ENCODE peak calls at places on chromosomes 12 and 14, in eight cellular contexts. M is tibial artery, N is transverse colon, A is ovary, D is IMR-90, C is Caco-2, Q is thoracic aorta, E is BE2C. J is an unnamed sample. For H3K27me3, the result is how much of the 10 kb centered on the place peaks cover.

GRCh38 chr14:99604766-99605298 is 825 bp upstream of the CCDC85C start:
- DNase-seq in D (peak), N (peak), Q (no peak), C (no peak), E (peak), M (peak), A (no peak), J (peak)

GRCh38 chr14:24880689-24881088 is 169.3 kb downstream of the STXBP6 start:
- DNase-seq in C (no peak), E (no peak), M (no peak), Q (no peak), A (no peak), D (peak), N (no peak), J (no peak)

GRCh38 chr14:81169711-81170103 is 51.1 kb downstream of the GTF2A1 start:
- DNase-seq in A (peak), E (no peak), C (no peak), M (peak), D (peak), N (peak), Q (no peak), J (peak)

GRCh38 chr12:88339254-88339949 is 197.3 kb downstream of the TMTC3 start:
- DNase-seq in D (peak), M (no peak), E (no peak), C (no peak), A (no peak), N (no peak), Q (no peak), J (no peak)

GRCh38 chr14:55721353-55721752 is 141.3 kb downstream of the KTN1 start:
- DNase-seq in M (no peak), Q (no peak), D (peak), E (peak), C (no peak), N (no peak), A (no peak), J (no peak)

GRCh38 chr12:50073712-50074111 is 11.4 kb upstream of the SMARCD1 start:
- DNase-seq in E (no peak), D (no peak), N (no peak), C (no peak), M (no peak), Q (no peak), A (no peak), J (no peak)

GRCh38 chr12:96220902-96221301 is 26.7 kb downstream of the ELK3 start:
- DNase-seq in N (no peak), Q (no peak), A (no peak), D (peak), C (no peak), M (no peak), E (no peak), J (peak)

GRCh38 chr12:43336962-43337555 is 214.9 kb downstream of the ADAMTS20 start:
- DNase-seq in Q (no peak), A (no peak), N (no peak), D (peak), E (no peak), M (no peak), C (no peak), J (no peak)

GRCh38 chr12:46124132-46124847 is 133.9 kb upstream of the SCAF11 start:
- DNase-seq in E (no peak), N (no peak), A (no peak), Q (no peak), C (no peak), D (peak), M (no peak), J (no peak)

GRCh38 chr12:94244165-94245133 is 96.1 kb downstream of the PLXNC1 start:
- DNase-seq in N (peak), M (no peak), Q (no peak), E (no peak), A (no peak), D (no peak), C (no peak), J (no peak)

GRCh38 chr14:70567791-70568190 is 32.7 kb downstream of the MED6 start:
- DNase-seq in D (peak), Q (no peak), C (peak), E (peak), N (no peak), A (no peak), M (no peak), J (no peak)

GRCh38 chr12:4763549-4763948 is 43.3 kb downstream of the GALNT8 start:
- DNase-seq in N (peak), D (peak), M (no peak), A (peak), Q (no peak), E (peak), C (no peak), J (no peak)

GRCh38 chr14:80213602-80214001 is 2.3 kb upstream of the DIO2 start:
- DNase-seq in Q (no peak), M (no peak), D (peak), E (peak), N (peak), A (no peak), C (peak), J (no peak)

GRCh38 chr14:92495041-92495440 is 18.5 kb upstream of the RIN3 start:
- DNase-seq in M (no peak), A (no peak), N (no peak), D (peak), Q (no peak), E (no peak), C (no peak), J (no peak)

GRCh38 chr12:98406378-98406777 is 109.0 kb upstream of the TMPO start:
- DNase-seq in E (no peak), Q (no peak), C (no peak), A (no peak), M (no peak), N (no peak), D (no peak), J (no peak)

GRCh38 chr12:90970471-90970870 is 15.5 kb upstream of the CCER1 start:
- DNase-seq in C (no peak), D (peak), Q (no peak), M (no peak), N (no peak), E (no peak), A (no peak), J (no peak)

GRCh38 chr12:9951026-9951652 is 19.0 kb upstream of the CLEC2A start:
- DNase-seq in M (no peak), Q (no peak), D (no peak), E (no peak), A (no peak), C (no peak), N (peak), J (no peak)

GRCh38 chr12:49358548-49359141 is 8.6 kb upstream of the SPATS2 start:
- DNase-seq in C (peak), N (peak), D (peak), A (no peak), M (peak), Q (no peak), E (peak), J (no peak)

GRCh38 chr14:73227812-73228781 is 9.2 kb upstream of the PAPLN start:
- DNase-seq in D (peak), M (no peak), N (peak), C (no peak), E (peak), A (peak), Q (no peak), J (peak)

GRCh38 chr12:132139912-132140311 is 4.2 kb downstream of the DDX51 start:
- DNase-seq in D (no peak), A (no peak), E (peak), N (no peak), Q (no peak), C (no peak), M (peak), J (no peak)

GRCh38 chr12:53327435-53328042 is 6.1 kb upstream of the AAAS start:
- DNase-seq in N (no peak), D (no peak), Q (no peak), E (peak), M (no peak), A (no peak), C (no peak), J (no peak)

GRCh38 chr14:24670594-24670993 is 36.6 kb upstream of the GZMB start:
- DNase-seq in M (no peak), D (no peak), A (no peak), Q (no peak), N (no peak), C (no peak), E (no peak), J (no peak)

GRCh38 chr14:54338696-54339317 is 58.0 kb upstream of the CDKN3 start:
- DNase-seq in M (no peak), D (peak), N (no peak), A (no peak), E (no peak), Q (no peak), C (no peak), J (no peak)
- TF ChIP-seq CTCF in M (peak), D (peak), N (peak), A (no peak), E (peak), Q (peak), C (peak), J (peak)

DNA sequence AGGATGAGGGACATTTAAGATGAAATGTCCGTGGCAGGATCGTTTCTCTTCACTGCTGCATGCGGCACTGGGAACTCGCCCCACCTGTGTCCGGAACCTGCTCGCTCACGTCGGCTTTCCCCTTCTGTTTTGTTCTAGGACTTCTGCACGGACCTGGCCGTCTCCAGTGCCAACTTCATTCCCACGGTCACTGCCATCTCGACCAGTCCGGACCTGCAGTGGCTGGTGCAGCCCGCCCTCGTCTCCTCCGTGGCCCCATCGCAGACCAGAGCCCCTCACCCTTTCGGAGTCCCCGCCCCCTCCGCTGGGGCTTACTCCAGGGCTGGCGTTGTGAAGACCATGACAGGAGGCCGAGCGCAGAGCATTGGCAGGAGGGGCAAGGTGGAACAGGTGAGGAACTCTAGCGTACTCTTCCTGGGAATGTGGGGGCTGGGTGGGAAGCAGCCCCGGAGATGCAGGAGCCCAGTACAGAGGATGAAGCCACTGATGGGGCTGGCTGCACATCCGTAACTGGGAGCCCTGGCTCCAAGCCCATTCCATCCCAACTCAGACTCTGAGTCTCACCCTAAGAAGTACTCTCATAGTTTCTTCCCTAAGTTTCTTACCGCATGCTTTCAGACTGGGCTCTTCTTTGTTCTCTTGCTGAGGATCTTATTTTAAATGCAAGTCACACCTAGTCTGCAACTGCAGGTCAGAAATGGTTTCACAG is 1.3 kb downstream of the FOS start:
- DNase-seq in D (peak), N (peak), C (no peak), E (no peak), M (peak), Q (no peak), A (peak), J (no peak)
- H3K27me3 ChIP-seq in D (under half), N (under half), C (under half), E (under half), M (under half), Q (under half), A (under half), J (under half)

GRCh38 chr14:59022144-59022543 is 166.3 kb upstream of the DAAM1 start:
- DNase-seq in Q (no peak), M (no peak), A (no peak), D (no peak), C (no peak), E (no peak), N (no peak), J (no peak)
- TF ChIP-seq CTCF in Q (no peak), M (peak), A (no peak), D (no peak), C (no peak), E (peak), N (peak), J (no peak)

GRCh38 chr12:57474862-57475261 is 4.8 kb downstream of the ARHGAP9 start:
- DNase-seq in Q (no peak), C (no peak), N (no peak), M (no peak), D (no peak), A (no peak), E (no peak), J (no peak)
- H3K27me3 ChIP-seq in Q (under half), C (under half), N (half or more), M (under half), D (half or more), A (under half), E (half or more), J (under half)

DNA sequence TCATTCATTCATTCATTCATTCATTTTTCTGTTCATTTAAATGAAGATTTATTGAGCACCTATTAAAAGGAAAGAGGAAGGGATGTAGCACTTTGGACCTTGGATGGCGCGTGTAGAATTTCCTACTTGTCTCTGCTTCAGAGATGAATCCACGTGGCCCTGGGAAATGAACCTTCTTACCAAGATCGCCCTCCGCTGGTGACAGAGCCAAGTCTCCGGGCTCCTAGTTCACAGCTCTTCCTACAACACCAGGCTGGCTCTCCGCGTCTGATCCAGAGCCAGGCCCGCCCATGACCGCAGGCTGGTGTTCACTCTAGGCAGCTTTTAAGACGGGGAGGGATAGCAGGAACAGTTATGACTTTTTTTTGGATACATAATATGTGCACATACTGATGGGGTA is 70.9 kb upstream of the PIWIL1 start:
- DNase-seq in D (no peak), Q (no peak), A (no peak), M (no peak), N (no peak), C (no peak), E (no peak), J (no peak)
- TF ChIP-seq CTCF in D (no peak), Q (no peak), A (no peak), M (no peak), N (no peak), C (no peak), E (no peak), J (no peak)

DNA sequence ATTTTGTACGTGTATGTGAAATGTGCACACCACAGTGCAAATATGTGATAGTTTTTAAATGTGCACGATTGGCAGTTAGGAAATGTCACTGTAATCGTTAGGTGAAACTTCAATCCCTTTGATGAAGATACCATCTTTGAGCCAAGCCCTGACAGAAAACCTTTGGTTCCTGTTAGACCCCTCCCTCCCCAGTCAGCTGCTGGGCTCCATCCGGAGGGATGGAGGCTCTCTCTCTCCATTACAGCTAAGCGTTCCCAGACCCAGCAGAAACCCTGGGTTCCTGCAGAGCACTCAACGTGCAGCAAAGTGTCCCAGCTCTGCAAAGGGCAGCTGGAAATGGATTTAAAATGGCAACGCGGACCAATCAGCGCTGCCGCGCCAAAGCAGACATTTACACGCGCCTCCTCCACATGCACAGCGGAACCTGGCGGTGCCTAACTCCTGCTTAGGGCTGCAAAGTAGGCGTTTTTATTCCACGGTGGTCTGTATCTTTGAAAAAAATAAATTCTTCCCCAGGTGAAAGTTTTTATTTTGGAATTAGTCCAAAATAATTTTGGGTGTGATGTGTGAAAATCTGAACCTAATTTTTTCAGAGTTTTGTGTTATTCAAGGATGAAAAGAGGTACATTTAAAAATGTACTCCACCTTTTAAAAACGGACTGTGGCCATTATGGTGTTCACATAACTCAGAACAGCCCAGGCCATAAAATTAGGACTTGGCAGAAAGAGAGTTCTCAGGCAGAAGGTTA is 1.4 kb upstream of the HMGA2 start:
- DNase-seq in M (no peak), C (peak), A (peak), Q (no peak), E (no peak), D (peak), N (peak), J (no peak)
- H3K27me3 ChIP-seq in M (under half), C (under half), A (under half), Q (under half), E (half or more), D (under half), N (half or more), J (half or more)

DNA sequence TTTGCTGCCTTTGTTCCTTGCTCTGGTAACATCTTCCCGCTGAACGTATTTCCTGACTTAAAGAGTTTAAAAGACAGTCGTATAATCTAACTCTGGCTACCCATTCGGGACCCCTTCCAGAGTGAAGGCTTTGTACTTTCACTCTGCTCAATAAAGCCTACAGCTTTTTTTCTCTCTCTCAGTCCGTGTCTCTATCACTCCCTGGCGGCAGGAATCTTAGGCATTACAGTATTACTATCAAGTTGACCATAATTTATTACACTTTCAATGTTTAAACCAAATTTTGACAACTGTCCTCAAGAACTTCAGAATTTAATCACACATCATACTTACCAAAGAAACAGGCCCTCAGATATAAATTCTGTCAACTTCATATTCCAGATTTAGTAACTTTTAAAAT is 967.9 kb downstream of the FSCB start:
- DNase-seq in A (no peak), C (peak), E (no peak), Q (no peak), N (no peak), M (no peak), D (peak), J (no peak)
- TF ChIP-seq CTCF in A (peak), C (peak), E (no peak), Q (peak), N (peak), M (no peak), D (peak), J (peak)

DNA sequence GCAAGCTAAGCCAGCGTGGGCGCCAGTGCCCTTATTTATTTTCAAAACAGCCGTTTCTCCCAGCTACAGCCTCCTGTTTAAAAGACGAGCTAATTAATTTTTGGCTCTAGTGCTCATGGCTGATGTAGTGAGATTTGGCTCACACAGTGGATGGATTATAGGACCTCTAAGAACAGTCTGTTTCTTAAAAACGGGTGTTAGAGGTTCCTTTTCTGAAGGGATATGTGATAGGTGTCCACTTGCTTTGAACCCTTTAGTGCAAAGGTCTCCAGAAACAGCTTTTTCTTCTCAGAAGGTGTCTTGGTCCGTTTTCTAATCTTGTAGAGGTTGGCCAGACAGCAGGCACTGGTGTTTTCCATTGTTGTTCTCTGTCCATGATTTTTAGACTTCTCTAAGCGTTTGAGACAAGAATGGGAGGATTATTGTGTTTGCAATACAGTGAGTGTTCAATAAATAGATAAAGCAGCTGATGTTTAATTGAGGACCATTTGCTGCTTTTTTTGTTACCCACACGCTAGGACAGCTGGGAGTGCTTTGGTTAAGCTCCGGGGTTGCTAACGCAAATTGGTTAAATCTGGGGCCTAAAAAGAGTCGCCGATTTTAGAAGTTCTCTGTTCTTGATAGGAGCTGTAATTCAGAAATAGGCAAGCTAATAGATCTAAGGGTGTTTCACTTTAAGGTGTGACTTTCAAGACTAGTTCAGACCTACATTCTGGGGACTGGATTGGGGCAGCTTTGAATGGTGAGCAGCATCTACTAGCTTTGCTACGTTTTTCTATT is 1.0 kb downstream of the BORCS5 start:
- DNase-seq in A (no peak), N (no peak), M (no peak), D (peak), C (no peak), E (no peak), Q (no peak), J (no peak)
- H3K27me3 ChIP-seq in A (under half), N (under half), M (under half), D (under half), C (under half), E (under half), Q (under half), J (under half)

J was measured in heart right ventricle.